ENCODE peak calls at places on chromosomes 2 and 18, in five cellular contexts. D is HCT116; S is stomach; N is CD4-positive, alpha-beta T cell; K is WERI-Rb-1. F is an unnamed sample.

GRCh38 chr2:189854152-189854551 is 69.9 kb downstream of the PMS1 start:
- DNase-seq in N (no peak), D (no peak), S (no peak), K (no peak), F (no peak)

GRCh38 chr2:156526950-156527636 is 90.9 kb downstream of the GPD2 start:
- DNase-seq in N (no peak), K (no peak), S (no peak), D (no peak), F (no peak)

GRCh38 chr2:1811258-1811970 is 67.1 kb upstream of the PXDN start:
- DNase-seq in N (no peak), S (no peak), K (peak; percentile 71), D (no peak), F (no peak)

GRCh38 chr2:48551548-48551947 is 21.6 kb downstream of the STON1 start:
- DNase-seq in N (no peak), S (no peak), D (no peak), K (no peak), F (no peak)

GRCh38 chr2:45892236-45892701 is 240.8 kb downstream of the PRKCE start:
- DNase-seq in D (no peak), S (no peak), N (no peak), K (no peak), F (no peak)

GRCh38 chr2:66869076-66869475 is 434.2 kb downstream of the MEIS1 start:
- DNase-seq in K (no peak), D (no peak), S (no peak), N (no peak), F (no peak)

GRCh38 chr18:47519277-47519676 is 267.8 kb upstream of the SKOR2 start:
- DNase-seq in N (no peak), D (no peak), K (no peak), S (no peak), F (no peak)

GRCh38 chr2:172095146-172095904 is 7.4 kb downstream of the DLX2 start:
- DNase-seq in K (no peak), S (peak; percentile 54), N (peak; percentile 68), D (no peak), F (peak; percentile 51)

GRCh38 chr18:51028201-51028805 is 1.7 kb upstream of the SMAD4 start:
- DNase-seq in D (peak; percentile 16), S (no peak), N (no peak), K (peak; percentile 30), F (no peak)

GRCh38 chr2:137525644-137526190 is 438.6 kb upstream of the HNMT start:
- DNase-seq in S (no peak), K (no peak), N (no peak), D (no peak), F (no peak)

GRCh38 chr2:50491541-50492114 is 540.3 kb downstream of the NRXN1 start:
- DNase-seq in D (peak; percentile 12), S (no peak), K (peak; percentile 46), N (no peak), F (peak; percentile 20)

GRCh38 chr18:13216732-13217465 is 1.7 kb upstream of the LDLRAD4 start:
- DNase-seq in S (peak; percentile 46), K (peak; percentile 60), N (peak; percentile 42), D (no peak), F (no peak)

DNA sequence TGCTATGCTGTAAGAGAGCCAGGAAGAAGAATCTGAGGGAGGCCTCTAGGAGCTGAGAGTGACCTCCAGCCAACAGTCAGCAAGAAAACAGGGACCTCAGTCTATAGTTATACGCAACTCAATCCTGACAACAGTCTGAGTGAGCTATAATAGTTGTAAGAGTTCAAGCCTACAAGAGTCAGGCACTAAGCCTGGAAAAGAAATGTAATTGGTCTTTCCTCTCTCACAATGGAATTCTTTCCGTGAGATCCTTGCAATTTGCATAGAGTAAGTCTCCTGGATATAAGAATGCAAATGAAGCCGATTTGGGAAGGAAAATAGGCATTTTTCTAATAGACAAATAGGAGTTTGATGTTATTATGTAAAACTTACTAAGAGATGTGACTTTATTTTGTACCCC is 1332.6 kb upstream of the CELF4 start:
- DNase-seq in K (no peak), S (no peak), D (no peak), N (no peak), F (no peak)
- H3K27ac ChIP-seq in K (no peak overlapping the region), S (no peak overlapping the region), D (no peak overlapping the region), N (no peak overlapping the region), F (no peak overlapping the region)

DNA sequence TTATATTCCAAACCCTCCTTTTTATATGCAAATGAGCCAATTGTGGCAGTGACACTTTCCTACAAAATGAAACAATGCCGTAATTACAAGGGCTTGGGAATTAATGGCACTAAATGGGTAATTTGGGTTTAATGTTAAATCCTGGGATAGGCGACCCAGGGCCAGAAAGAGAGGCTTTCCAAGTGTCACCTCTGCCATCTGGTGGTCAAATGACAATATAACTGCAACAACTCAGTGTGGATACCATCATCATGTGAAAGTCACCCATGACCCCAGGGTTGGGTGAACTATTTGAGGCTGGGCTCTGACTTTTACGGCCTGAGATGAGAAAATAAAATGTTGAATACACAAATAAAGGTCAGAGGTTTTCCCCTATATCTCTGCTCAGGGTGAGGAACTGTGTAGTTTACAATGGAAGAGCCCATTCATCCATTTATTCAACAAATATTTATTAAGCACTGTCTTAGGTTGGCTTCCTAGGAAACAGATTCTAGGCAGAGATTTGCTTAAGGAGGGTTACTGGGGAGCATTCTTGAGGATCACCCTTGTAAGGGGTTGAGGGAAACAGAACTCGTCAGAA is 13.6 kb upstream of the THADA start:
- DNase-seq in S (no peak), K (peak; percentile 56), D (peak; percentile 37), N (no peak), F (no peak)
- TF ChIP-seq CTCF in S (peak; percentile 48), K (peak; percentile 77), D (peak; percentile 68), N (peak; percentile 76), F (peak; percentile 68)

GRCh38 chr2:16203691-16204090 is 263.3 kb downstream of the MYCN start:
- DNase-seq in K (no peak), N (no peak), S (no peak), D (no peak), F (no peak)
- H3K27ac ChIP-seq in K (no peak overlapping the region), N (no peak overlapping the region), S (peak overlapping the region; percentile 66), D (no peak overlapping the region), F (no peak overlapping the region)

GRCh38 chr18:31685097-31686082 is 1.0 kb upstream of the B4GALT6 start:
- DNase-seq in N (peak; percentile 13), K (peak; percentile 91), D (peak; percentile 44), S (peak; percentile 70), F (no peak)
- TF ChIP-seq CTCF in N (no peak), K (peak; percentile 49), D (peak; percentile 48), S (peak; percentile 45), F (no peak)

DNA sequence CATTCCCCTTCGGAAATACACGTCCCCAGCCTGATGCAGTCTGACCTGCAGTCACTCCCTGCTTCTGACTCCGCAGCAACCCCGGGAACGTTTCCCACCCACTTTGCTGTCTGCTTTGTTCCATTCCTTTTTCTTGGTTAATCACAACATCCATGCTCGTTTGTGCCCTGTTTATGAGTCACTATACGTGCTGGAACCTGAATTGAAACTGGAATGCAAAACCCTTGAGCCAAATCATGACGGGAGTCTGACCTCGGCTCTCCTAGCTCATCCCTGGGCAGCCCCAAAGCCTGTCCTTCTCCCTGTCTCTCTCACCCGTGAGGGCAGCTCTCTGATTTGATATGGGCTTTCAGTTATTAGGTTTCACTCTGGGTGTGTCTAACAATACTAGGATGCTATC is 57.1 kb upstream of the RNF152 start:
- DNase-seq in K (no peak), D (no peak), S (no peak), N (no peak), F (peak; percentile 11)
- H3K27ac ChIP-seq in K (no peak overlapping the region), D (no peak overlapping the region), S (no peak overlapping the region), N (no peak overlapping the region), F (no peak overlapping the region)

DNA sequence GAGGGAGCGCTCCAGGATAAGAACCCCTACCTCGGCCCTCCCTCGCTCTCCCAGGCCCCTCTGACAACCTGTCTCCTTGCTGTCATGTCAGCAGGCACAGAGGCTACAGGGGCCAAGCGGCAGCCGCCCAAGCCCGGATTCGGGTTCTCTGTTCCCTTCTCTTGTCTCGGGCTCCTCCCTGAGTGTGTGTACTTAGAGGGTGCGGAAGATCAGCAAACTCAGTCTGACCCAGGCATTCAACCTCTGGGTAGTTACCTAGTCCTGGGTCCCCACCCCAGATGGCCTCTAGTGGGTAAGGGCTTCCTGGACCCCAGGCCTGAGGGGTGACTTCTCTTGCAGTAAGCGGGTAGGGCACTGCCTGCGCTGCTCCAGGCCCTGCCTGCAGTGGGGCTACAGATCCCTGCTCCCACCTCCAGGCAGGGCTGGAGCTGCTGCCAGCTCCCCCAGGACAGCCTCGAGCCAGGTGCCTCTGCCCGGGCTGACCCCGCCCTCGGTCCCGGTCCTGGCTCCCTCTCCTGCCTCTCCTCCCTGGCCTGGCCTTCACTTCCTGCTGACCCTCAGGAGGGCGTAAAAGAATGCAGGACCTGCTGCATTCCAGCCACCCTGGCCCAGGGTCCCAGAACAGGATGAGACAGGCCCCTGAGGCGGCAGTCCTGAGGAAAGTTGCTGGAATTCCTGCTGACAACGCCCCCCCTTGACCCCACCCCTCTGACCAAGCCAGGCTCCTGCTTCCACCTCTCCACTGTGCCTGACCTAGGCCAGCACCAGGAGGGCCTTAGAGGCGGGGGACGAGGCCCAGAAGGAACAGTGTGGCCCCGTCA is 22.0 kb downstream of the GPC1 start:
- DNase-seq in D (no peak), K (no peak), N (no peak), S (no peak), F (no peak)
- TF ChIP-seq CTCF in D (no peak), K (no peak), N (no peak), S (no peak), F (no peak)

GRCh38 chr2:108297436-108298141 is 8.9 kb downstream of the SULT1C2 start:
- DNase-seq in D (no peak), N (no peak), K (no peak), S (no peak), F (peak; percentile 49)
- H3K27ac ChIP-seq in D (no peak overlapping the region), N (no peak overlapping the region), K (no peak overlapping the region), S (no peak overlapping the region), F (no peak overlapping the region)

F was measured in AG04450.